ENCODE peak calls at places on chromosomes 3 and 15, in five cellular contexts. Y is transverse colon, G is left ventricle myocardium inferior, H is colonic mucosa, V is K562. F is an unnamed sample.

GRCh38 chr15:55789066-55789660 is 46.2 kb upstream of the PRTG start:
- DNase-seq in H (peak; percentile 38), V (peak; percentile 59), G (peak; percentile 20), Y (peak; percentile 24), F (peak; percentile 26)

GRCh38 chr15:41501191-41501917 is 7.7 kb downstream of the ITPKA start:
- DNase-seq in Y (no peak), H (no peak), G (no peak), V (no peak), F (peak; percentile 68)

GRCh38 chr3:128052831-128053419 is 688 bp downstream of the SEC61A1 start:
- DNase-seq in Y (no peak), V (no peak), H (no peak), G (no peak), F (no peak)

GRCh38 chr3:111151438-111151837 is 79.8 kb downstream of the NECTIN3 start:
- DNase-seq in G (no peak), H (no peak), V (no peak), Y (no peak), F (peak; percentile 31)

GRCh38 chr3:17852217-17852616 is 109.8 kb upstream of the TBC1D5 start:
- DNase-seq in Y (no peak), H (no peak), V (no peak), G (no peak), F (no peak)

GRCh38 chr15:57861039-57861638 is 154.6 kb downstream of the POLR2M start:
- DNase-seq in V (peak; percentile 34), G (no peak), H (peak; percentile 46), Y (no peak), F (peak; percentile 15)

GRCh38 chr3:194977341-194977740 is 291.7 kb downstream of the FAM43A start:
- DNase-seq in H (no peak), G (no peak), V (no peak), Y (no peak), F (no peak)

GRCh38 chr15:49225572-49226281 is 55.7 kb downstream of the GALK2 start:
- DNase-seq in H (no peak), G (no peak), V (peak; percentile 69), Y (no peak), F (peak; percentile 16)

GRCh38 chr3:130737622-130738021 is 9.0 kb downstream of the PIK3R4 start:
- DNase-seq in Y (no peak), G (no peak), H (no peak), V (no peak), F (no peak)

GRCh38 chr15:62138124-62138523 is 27.0 kb downstream of the C2CD4B start:
- DNase-seq in G (no peak), Y (no peak), H (no peak), V (no peak), F (no peak)

GRCh38 chr15:58074452-58074851 is 8.9 kb upstream of the ALDH1A2 start:
- DNase-seq in Y (no peak), H (no peak), G (no peak), V (no peak), F (no peak)

GRCh38 chr15:41930221-41930866 is 36.5 kb upstream of the SPTBN5 start:
- DNase-seq in H (peak; percentile 83), G (peak; percentile 64), Y (peak; percentile 73), V (no peak), F (no peak)

GRCh38 chr15:38103564-38103963 is 149.1 kb upstream of the SPRED1 start:
- DNase-seq in Y (no peak), H (no peak), V (no peak), G (no peak), F (no peak)

GRCh38 chr3:59992578-59992977 is 942.8 kb upstream of the CFAP20DC start:
- DNase-seq in V (no peak), H (no peak), Y (no peak), G (no peak), F (no peak)

GRCh38 chr15:90063733-90064247 is 38.5 kb downstream of the IDH2 start:
- DNase-seq in V (peak; percentile 31), H (no peak), Y (peak; percentile 33), G (no peak), F (peak; percentile 21)

GRCh38 chr15:98649996-98650870 is 1.9 kb downstream of the IGF1R start:
- DNase-seq in H (peak; percentile 53), Y (peak; percentile 30), V (no peak), G (peak; percentile 54), F (peak; percentile 59)

GRCh38 chr3:101617478-101617877 is 43.5 kb downstream of the PCNP start:
- DNase-seq in G (no peak), H (no peak), V (no peak), Y (no peak), F (no peak)

GRCh38 chr3:182238141-182238540 is 526.4 kb downstream of the SOX2 start:
- DNase-seq in V (no peak), Y (no peak), G (peak; percentile 22), H (no peak), F (no peak)

GRCh38 chr3:167740961-167741587 is 5.6 kb downstream of the SERPINI1 start:
- DNase-seq in G (no peak), H (no peak), Y (no peak), V (peak; percentile 53), F (peak; percentile 10)

GRCh38 chr3:74501001-74501400 is 113.5 kb downstream of the CNTN3 start:
- DNase-seq in H (peak; percentile 25), G (no peak), Y (no peak), V (no peak), F (no peak)

GRCh38 chr15:54206586-54207321 is 228.5 kb downstream of the UNC13C start:
- DNase-seq in G (no peak), H (no peak), Y (no peak), V (no peak), F (no peak)

GRCh38 chr15:54212635-54213034 is 234.4 kb downstream of the UNC13C start:
- DNase-seq in Y (no peak), G (no peak), V (no peak), H (no peak), F (no peak)

GRCh38 chr15:54208786-54209185 is 230.5 kb downstream of the UNC13C start:
- DNase-seq in H (no peak), G (no peak), Y (no peak), V (no peak), F (no peak)
- H3K27me3 ChIP-seq in H (no peaks in the 10 kb centered on the region), G (no peaks in the 10 kb centered on the region), Y (no peaks in the 10 kb centered on the region), V (no peaks in the 10 kb centered on the region), F (no peaks in the 10 kb centered on the region)

GRCh38 chr15:70200511-70200991 is 102.8 kb upstream of the TLE3 start:
- DNase-seq in H (no peak), Y (no peak), V (no peak), G (no peak), F (no peak)
- H3K4me1 ChIP-seq in H (no peaks in the 10 kb centered on the region), Y (peaks cover 7% of the 10 kb centered on the region), V (peaks cover 6% of the 10 kb centered on the region), G (peaks cover 11% of the 10 kb centered on the region), F (peaks cover 16% of the 10 kb centered on the region)

DNA sequence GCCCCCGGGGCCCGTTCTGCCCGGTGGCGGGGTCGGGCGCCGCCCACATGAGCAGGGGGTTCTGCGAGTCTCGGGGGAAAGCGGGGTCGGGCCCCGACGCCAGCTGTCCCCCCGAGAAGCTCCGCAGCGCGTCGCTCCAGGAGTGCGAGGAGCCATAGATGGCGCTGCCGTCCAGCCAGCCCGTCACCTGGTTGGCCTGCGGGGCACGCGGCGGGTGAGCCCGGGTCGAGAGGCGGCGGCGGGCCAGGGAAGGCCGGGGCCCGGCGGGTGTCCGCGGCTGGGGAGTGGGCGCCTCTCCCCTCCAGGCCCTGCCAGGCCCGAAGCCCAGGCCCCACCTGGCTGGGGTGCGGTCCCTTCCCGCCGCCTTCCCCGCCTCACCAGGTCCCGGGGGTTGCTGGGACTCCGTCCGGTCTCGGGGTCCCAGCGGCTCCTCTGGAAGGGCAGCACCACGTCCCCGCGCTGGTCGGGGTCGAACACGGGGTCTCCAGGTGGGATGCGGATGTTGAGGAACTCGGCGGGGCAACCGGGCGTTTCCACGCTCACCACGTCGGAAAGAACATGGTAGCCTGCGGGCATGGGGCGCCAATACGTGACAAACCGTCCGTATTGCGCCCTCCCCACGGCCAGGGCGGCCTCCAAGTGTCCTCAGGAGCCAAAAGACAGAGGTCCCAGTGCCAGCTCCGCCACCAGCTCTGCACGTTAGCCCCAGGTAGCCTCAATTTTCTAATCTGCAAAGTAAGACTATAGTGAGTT is 2.4 kb downstream of the DUOX2 start:
- DNase-seq in G (no peak), V (no peak), Y (no peak), H (no peak), F (no peak)
- H3K27me3 ChIP-seq in G (peaks cover 94% of the 10 kb centered on the region), V (peaks cover 28% of the 10 kb centered on the region), Y (peaks cover 76% of the 10 kb centered on the region), H (peaks cover 46% of the 10 kb centered on the region), F (no peaks in the 10 kb centered on the region)

GRCh38 chr15:63234479-63234878 is 42.9 kb upstream of the APH1B start:
- DNase-seq in V (no peak), G (peak; percentile 49), Y (peak; percentile 49), H (peak; percentile 66), F (peak; percentile 46)
- H3K4me1 ChIP-seq in V (peaks cover 18% of the 10 kb centered on the region), G (peaks cover 63% of the 10 kb centered on the region), Y (peaks cover 32% of the 10 kb centered on the region), H (peaks cover 6% of the 10 kb centered on the region), F (peaks cover 22% of the 10 kb centered on the region)

DNA sequence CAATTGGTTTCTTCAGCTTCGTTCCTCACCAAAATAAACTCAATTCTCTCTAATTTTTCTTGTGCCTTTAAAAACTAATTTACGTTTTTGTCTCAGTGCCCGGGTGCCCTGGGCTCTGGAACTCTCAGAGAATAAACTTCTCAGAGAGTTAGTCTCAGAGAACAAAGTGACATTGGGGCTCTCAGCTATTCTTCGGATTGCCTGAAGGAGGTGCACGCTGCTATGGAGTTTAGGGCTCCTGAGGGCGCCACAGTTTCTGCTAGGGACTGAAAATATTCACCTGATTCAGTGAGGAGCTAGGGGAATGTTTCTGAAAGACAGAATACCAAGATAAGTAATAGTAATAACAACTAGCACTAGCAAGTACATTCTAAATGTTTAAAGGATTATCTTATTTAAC is 22.7 kb downstream of the ZIC4 start:
- DNase-seq in H (no peak), Y (no peak), V (no peak), G (no peak), F (no peak)
- H3K27me3 ChIP-seq in H (peaks cover 68% of the 10 kb centered on the region), Y (peaks cover 100% of the 10 kb centered on the region), V (peaks cover 22% of the 10 kb centered on the region), G (peaks cover 100% of the 10 kb centered on the region), F (peaks cover 27% of the 10 kb centered on the region)

DNA sequence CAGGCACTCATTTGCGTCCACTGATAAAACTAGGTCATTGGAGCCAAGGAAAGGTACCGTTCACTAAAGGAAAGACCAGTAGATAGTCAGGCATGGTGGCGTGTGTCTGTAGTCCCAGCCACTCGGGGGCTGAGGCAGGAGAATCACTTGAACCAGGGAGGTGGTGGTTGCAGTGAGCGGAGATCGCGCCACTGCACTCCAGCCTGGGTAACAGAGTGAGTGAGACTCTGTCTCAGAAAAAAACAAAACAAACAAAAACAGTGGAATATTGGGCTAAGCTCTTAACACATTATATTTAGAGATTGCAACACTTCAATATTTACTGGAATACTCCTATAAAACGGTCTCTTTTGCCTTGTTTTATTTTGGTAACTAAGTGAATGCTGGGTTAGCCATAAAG is 17.4 kb downstream of the MAP2K1 start:
- DNase-seq in H (no peak), G (no peak), Y (no peak), V (no peak), F (no peak)
- H3K4me1 ChIP-seq in H (no peaks in the 10 kb centered on the region), G (peaks cover 47% of the 10 kb centered on the region), Y (peaks cover 6% of the 10 kb centered on the region), V (peaks cover 14% of the 10 kb centered on the region), F (no peaks in the 10 kb centered on the region)

DNA sequence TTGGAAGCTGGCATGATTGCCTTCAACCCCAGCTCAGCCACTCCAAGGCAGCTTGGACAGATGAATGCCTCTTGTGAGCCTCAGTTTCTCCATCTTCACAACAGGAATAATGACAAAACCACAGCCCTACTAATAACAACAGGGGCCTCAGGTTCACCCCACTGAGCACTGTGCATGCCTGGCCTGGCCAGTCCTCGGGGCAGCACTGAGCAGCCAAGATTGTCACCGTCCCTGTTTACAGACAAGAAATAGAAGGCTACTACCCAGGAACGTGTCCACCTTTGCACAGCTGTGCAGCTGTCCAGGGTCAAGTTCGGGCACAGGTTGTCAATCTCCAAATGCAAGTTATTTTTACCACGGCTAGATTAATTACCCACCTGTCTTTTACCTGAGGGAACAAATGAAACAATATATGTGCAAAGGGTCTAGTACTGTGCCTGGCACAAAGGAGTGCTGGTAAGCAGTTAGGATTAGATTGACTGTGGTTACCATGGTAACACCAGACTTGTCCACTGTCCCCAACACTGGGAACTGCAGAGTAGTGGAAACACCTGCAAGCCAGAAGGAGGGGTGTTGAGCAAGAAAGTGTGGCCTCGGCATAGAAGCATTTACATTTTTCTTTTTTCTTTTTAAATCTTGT is 66.5 kb upstream of the SLC6A6 start:
- DNase-seq in V (no peak), Y (no peak), H (no peak), G (no peak), F (no peak)
- H3K27me3 ChIP-seq in V (no peaks in the 10 kb centered on the region), Y (no peaks in the 10 kb centered on the region), H (no peaks in the 10 kb centered on the region), G (peaks cover 52% of the 10 kb centered on the region), F (no peaks in the 10 kb centered on the region)